ENCODE peak calls at places on chromosomes 6 and 20, in seven cellular contexts. X is amniotic stem cell, G is omental fat pad, J is brain microvascular endothelial cell, A is NCI-H1436, M is HFFc6, F is uterus. B is an unnamed sample.

GRCh38 chr6:13776602-13777001 is 37.8 kb downstream of the MCUR1 start:
- DNase-seq in X (no peak), A (no peak), J (no peak), M (no peak), G (no peak), F (no peak), B (no peak)

GRCh38 chr20:62254021-62254724 is 15.9 kb downstream of the OSBPL2 start:
- DNase-seq in J (no peak), A (no peak), M (no peak), F (no peak), G (no peak), X (no peak), B (no peak)

GRCh38 chr6:106908386-106908840 is 66.1 kb downstream of the CD24 start:
- DNase-seq in M (no peak), X (no peak), J (no peak), F (no peak), G (no peak), A (no peak), B (no peak)

GRCh38 chr20:25750765-25751696 is 54.4 kb upstream of the ZNF337 start:
- DNase-seq in J (peak; percentile 7), F (peak; percentile 55), A (no peak), X (no peak), G (no peak), M (peak; percentile 32), B (no peak)

GRCh38 chr6:140980265-140980887 is 1152.3 kb upstream of the GJE1 start:
- DNase-seq in X (no peak), M (peak; percentile 16), G (no peak), A (no peak), J (peak; percentile 27), F (no peak), B (no peak)

GRCh38 chr6:136728033-136728939 is 64.0 kb downstream of the MAP3K5 start:
- DNase-seq in G (no peak), J (no peak), X (no peak), A (no peak), M (no peak), F (no peak), B (no peak)

GRCh38 chr20:32252189-32252588 is 25.3 kb upstream of the KIF3B start:
- DNase-seq in F (no peak), J (no peak), G (no peak), M (no peak), A (no peak), X (no peak), B (no peak)

GRCh38 chr20:1327827-1328679 is 886 bp downstream of the SDCBP2 start:
- DNase-seq in G (peak; percentile 22), F (peak; percentile 17), X (no peak), J (no peak), M (no peak), A (no peak), B (no peak)

GRCh38 chr6:6829872-6830683 is 241.6 kb downstream of the LY86 start:
- DNase-seq in X (no peak), F (no peak), M (no peak), J (no peak), G (no peak), A (no peak), B (no peak)

GRCh38 chr20:25117961-25118360 is 36.0 kb upstream of the VSX1 start:
- DNase-seq in G (no peak), X (no peak), M (no peak), F (no peak), A (no peak), J (no peak), B (no peak)

GRCh38 chr6:170177383-170178265 is 113.3 kb downstream of the DLL1 start:
- DNase-seq in F (peak; percentile 13), M (no peak), X (no peak), J (no peak), A (peak; percentile 24), G (no peak), B (no peak)

GRCh38 chr6:48389146-48390043 is 278.4 kb upstream of the PTCHD4 start:
- DNase-seq in A (peak; percentile 2), G (no peak), F (no peak), M (no peak), X (no peak), J (no peak), B (no peak)

GRCh38 chr6:168313371-168314028 is 6.1 kb downstream of the DACT2 start:
- DNase-seq in A (no peak), M (no peak), F (no peak), G (no peak), X (no peak), J (no peak), B (no peak)

GRCh38 chr20:62580052-62580451 is 62.3 kb upstream of the SLCO4A1 start:
- DNase-seq in F (no peak), G (no peak), X (no peak), A (no peak), J (no peak), M (no peak), B (no peak)

GRCh38 chr6:43274127-43274915 is 23.7 kb upstream of the SLC22A7 start:
- DNase-seq in X (no peak), F (no peak), M (no peak), J (no peak), A (no peak), G (no peak), B (no peak)

GRCh38 chr6:12232821-12233220 is 57.3 kb upstream of the EDN1 start:
- DNase-seq in A (no peak), G (no peak), X (no peak), J (no peak), F (no peak), M (no peak), B (no peak)

GRCh38 chr6:151141685-151142084 is 98.1 kb upstream of the AKAP12 start:
- DNase-seq in G (no peak), J (peak; percentile 80), F (no peak), A (no peak), X (no peak), M (peak; percentile 0), B (no peak)

GRCh38 chr6:154093231-154094044 is 54.4 kb downstream of the OPRM1 start:
- DNase-seq in A (no peak), J (no peak), F (no peak), X (no peak), M (no peak), G (no peak), B (no peak)

GRCh38 chr20:41170386-41171105 is 33.2 kb downstream of the PLCG1 start:
- DNase-seq in X (no peak), M (no peak), J (no peak), G (no peak), F (peak; percentile 9), A (no peak), B (no peak)

GRCh38 chr6:161257778-161258457 is 15.9 kb downstream of the AGPAT4 start:
- DNase-seq in F (peak; percentile 61), J (peak; percentile 94), X (peak; percentile 59), G (no peak), A (no peak), M (peak; percentile 82), B (no peak)

GRCh38 chr20:4341804-4342560 is 326.6 kb upstream of the RNF24 start:
- DNase-seq in F (no peak), G (no peak), X (no peak), M (peak; percentile 84), A (no peak), J (peak; percentile 26), B (no peak)

GRCh38 chr6:149150999-149151398 is 166.5 kb upstream of the TAB2 start:
- DNase-seq in F (no peak), A (no peak), X (no peak), J (no peak), M (no peak), G (no peak), B (no peak)

GRCh38 chr6:109527989-109528388 is 45.0 kb upstream of the ZBTB24 start:
- DNase-seq in J (no peak), X (no peak), A (no peak), M (no peak), F (no peak), G (no peak), B (no peak)

GRCh38 chr6:158597565-158597964 is 37.7 kb downstream of the TMEM181 start:
- DNase-seq in G (no peak), F (no peak), X (no peak), A (no peak), M (no peak), J (no peak), B (no peak)

GRCh38 chr6:44052419-44053011 is 74.7 kb downstream of the MRPL14 start:
- DNase-seq in G (no peak), F (peak; percentile 65), J (peak; percentile 75), X (no peak), A (no peak), M (peak; percentile 61), B (no peak)

GRCh38 chr6:148430897-148431296 is 88.3 kb downstream of the SASH1 start:
- DNase-seq in G (no peak), A (no peak), F (no peak), X (no peak), M (no peak), J (no peak), B (no peak)

GRCh38 chr20:2156224-2156623 is 54.6 kb downstream of the STK35 start:
- DNase-seq in F (no peak), M (no peak), A (no peak), G (no peak), X (no peak), J (no peak), B (no peak)

GRCh38 chr6:27495386-27496135 is 22.7 kb upstream of the ZNF184 start:
- DNase-seq in A (no peak), F (peak; percentile 48), J (peak; percentile 92), G (no peak), X (peak; percentile 70), M (peak; percentile 97), B (no peak)

GRCh38 chr20:32516985-32517873 is 67.9 kb downstream of the NOL4L start:
- DNase-seq in G (no peak), X (no peak), F (no peak), J (no peak), A (no peak), M (no peak), B (no peak)

GRCh38 chr6:32183030-32183429 is 1.0 kb downstream of the AGER start:
- DNase-seq in A (no peak), F (no peak), J (no peak), G (no peak), X (no peak), M (no peak), B (no peak)

GRCh38 chr20:53057579-53057978 is 85.4 kb downstream of the TSHZ2 start:
- DNase-seq in X (no peak), M (no peak), F (no peak), A (no peak), J (no peak), G (no peak), B (no peak)

GRCh38 chr6:106473807-106474206 is 113.3 kb downstream of the CRYBG1 start:
- DNase-seq in X (no peak), J (no peak), A (no peak), M (peak; percentile 23), F (no peak), G (no peak), B (no peak)

GRCh38 chr6:149454405-149454848 is 30.4 kb downstream of the ZC3H12D start:
- DNase-seq in A (no peak), J (peak; percentile 66), G (peak; percentile 45), F (peak; percentile 88), M (peak; percentile 91), X (no peak), B (no peak)